ENCODE peak calls at places on chromosome 13, in five cellular contexts. N, S, P, B and O are unnamed samples. For H3K27me3, the result is how much of the 10 kb centered on the place peaks cover.

GRCh38 chr13:40059540-40060232 is 404.2 kb downstream of the COG6 start:
- DNase-seq in S (no peak), P (no peak), B (no peak), N (no peak), O (no peak)

GRCh38 chr13:97329331-97329730 is 104.6 kb upstream of the RAP2A start:
- DNase-seq in S (no peak), B (no peak), P (no peak), N (no peak), O (no peak)

GRCh38 chr13:112204376-112204775 is 137.4 kb downstream of the SOX1 start:
- DNase-seq in P (no peak), S (no peak), B (no peak), N (no peak), O (no peak)

GRCh38 chr13:52711277-52711676 is 28.3 kb downstream of the CNMD start:
- DNase-seq in B (no peak), S (no peak), N (no peak), P (no peak), O (no peak)

GRCh38 chr13:97423300-97424045 is 10.5 kb upstream of the RAP2A start:
- DNase-seq in N (no peak), S (no peak), P (no peak), B (no peak), O (no peak)

GRCh38 chr13:48291730-48292129 is 11.8 kb upstream of the RB1 start:
- DNase-seq in N (no peak), S (no peak), P (no peak), B (no peak), O (no peak)

GRCh38 chr13:65913173-65913572 is 1317.0 kb downstream of the PCDH9 start:
- DNase-seq in S (no peak), N (no peak), B (no peak), P (no peak), O (no peak)

GRCh38 chr13:107962209-107962608 is 253.1 kb downstream of the LIG4 start:
- DNase-seq in P (no peak), N (no peak), B (no peak), S (no peak), O (no peak)

GRCh38 chr13:45512148-45512498 is 47.4 kb downstream of the COG3 start:
- DNase-seq in N (no peak), B (no peak), S (no peak), P (no peak), O (no peak)

GRCh38 chr13:34467450-34468083 is 474.5 kb upstream of the NBEA start:
- DNase-seq in P (no peak), N (no peak), B (no peak), S (no peak), O (no peak)

GRCh38 chr13:23610187-23610576 is 40.0 kb downstream of the TNFRSF19 start:
- DNase-seq in B (no peak), S (peak), N (no peak), P (peak), O (no peak)

GRCh38 chr13:109610517-109610916 is 175.9 kb downstream of the IRS2 start:
- DNase-seq in P (peak), B (no peak), N (peak), S (peak), O (peak)

GRCh38 chr13:22271963-22272362 is 601.1 kb downstream of the FGF9 start:
- DNase-seq in P (no peak), N (no peak), B (no peak), S (no peak), O (no peak)
- H3K27me3 ChIP-seq in P (under half), N (under half), B (under half), S (under half), O (under half)

GRCh38 chr13:30805132-30805537 is 69.8 kb downstream of the ALOX5AP start:
- DNase-seq in B (no peak), N (no peak), P (no peak), S (no peak), O (no peak)

GRCh38 chr13:30803791-30804190 is 68.4 kb downstream of the ALOX5AP start:
- DNase-seq in N (no peak), P (no peak), B (no peak), S (no peak), O (no peak)

GRCh38 chr13:30802501-30802900 is 67.2 kb downstream of the ALOX5AP start:
- DNase-seq in B (no peak), P (no peak), N (no peak), S (no peak), O (no peak)

GRCh38 chr13:30804474-30804873 is 69.1 kb downstream of the ALOX5AP start:
- DNase-seq in B (no peak), N (no peak), S (no peak), P (no peak), O (no peak)

DNA sequence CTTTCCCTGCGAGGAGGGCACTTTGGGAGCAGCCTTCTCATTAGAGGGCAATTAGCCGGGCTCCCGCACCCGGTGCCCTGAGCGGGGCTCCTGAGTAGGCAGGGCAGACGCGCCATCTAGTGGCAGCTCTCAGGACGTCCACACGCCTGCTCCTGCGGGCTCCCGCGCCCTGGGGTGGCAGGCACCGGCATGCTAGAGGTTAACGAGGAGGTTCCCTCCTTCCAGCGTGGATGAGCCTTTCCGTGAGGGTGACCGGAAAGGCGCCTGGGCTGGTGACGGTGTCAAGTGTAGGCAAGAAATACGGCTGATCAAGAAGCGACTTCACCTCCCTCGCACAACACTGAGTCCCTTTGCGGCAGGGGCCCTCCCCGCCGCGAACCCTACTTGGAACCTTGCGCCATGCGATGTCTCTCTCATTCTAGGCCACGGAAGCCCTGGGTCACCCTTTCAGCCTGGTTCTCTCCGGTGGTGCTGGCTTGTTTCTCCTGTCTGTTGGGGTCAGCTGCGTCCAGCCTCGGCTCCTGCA is 67.7 kb downstream of the ALOX5AP start:
- DNase-seq in B (peak), N (peak), P (peak), S (peak), O (peak)
- H3K4me3 ChIP-seq in B (peak), N (no peak), P (peak), S (peak), O (peak)

GRCh38 chr13:21081926-21082325 is 20.5 kb upstream of the LATS2 start:
- DNase-seq in S (no peak), B (no peak), P (no peak), N (no peak), O (no peak)

GRCh38 chr13:21079206-21079605 is 17.8 kb upstream of the LATS2 start:
- DNase-seq in P (no peak), S (no peak), B (no peak), N (no peak), O (no peak)

GRCh38 chr13:21078501-21078900 is 17.1 kb upstream of the LATS2 start:
- DNase-seq in P (no peak), S (no peak), N (no peak), B (no peak), O (no peak)

GRCh38 chr13:21077360-21078353 is 16.3 kb upstream of the LATS2 start:
- DNase-seq in S (no peak), P (no peak), N (no peak), B (no peak), O (no peak)

DNA sequence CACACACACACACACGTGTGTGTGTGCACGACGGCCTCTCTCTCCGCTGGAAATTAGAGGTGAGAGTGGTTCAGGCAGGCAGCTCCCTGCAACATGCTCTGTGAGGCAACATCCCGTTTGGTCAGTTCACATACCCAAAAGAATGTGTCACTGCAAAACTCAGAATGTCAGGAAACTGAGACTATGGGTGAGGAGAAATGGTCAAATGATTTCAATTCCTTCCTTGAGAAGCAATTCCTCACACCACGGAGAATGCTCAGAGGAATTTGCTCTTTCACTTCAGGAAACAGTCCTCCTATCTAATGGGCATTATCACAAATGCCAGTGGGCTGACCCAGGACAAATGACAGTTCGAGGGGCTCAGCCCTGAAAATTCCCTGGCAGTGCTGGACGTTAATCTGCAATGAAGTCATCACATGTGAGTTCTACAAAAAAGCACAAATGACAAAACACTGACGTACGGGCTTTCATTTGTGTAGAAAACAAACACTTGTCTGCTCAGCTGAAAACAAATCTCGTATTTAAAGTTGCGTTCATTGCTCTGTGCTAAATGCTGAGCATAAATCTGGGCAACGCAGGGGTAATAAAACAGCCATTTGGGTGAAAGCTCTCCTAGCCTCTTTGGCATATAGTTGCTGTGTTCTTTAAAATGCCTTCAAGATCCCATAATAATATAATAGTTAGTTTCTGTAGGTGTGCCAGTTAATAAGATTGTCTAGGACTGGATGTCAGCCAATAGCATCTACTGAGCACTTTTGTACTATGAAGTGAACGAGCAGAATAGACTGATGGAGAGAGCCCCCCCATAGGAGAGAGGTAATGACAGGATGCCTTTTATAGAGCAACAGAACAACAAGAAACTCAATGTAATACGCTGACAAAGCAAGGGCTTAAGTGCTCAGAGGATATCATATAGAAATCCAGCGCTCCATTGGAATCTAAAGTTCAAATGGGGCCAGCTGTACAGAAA is 18.7 kb upstream of the LATS2 start:
- DNase-seq in S (no peak), P (no peak), B (no peak), N (no peak), O (no peak)
- H3K27ac ChIP-seq in S (peak), P (no peak), B (peak), N (no peak), O (no peak)

DNA sequence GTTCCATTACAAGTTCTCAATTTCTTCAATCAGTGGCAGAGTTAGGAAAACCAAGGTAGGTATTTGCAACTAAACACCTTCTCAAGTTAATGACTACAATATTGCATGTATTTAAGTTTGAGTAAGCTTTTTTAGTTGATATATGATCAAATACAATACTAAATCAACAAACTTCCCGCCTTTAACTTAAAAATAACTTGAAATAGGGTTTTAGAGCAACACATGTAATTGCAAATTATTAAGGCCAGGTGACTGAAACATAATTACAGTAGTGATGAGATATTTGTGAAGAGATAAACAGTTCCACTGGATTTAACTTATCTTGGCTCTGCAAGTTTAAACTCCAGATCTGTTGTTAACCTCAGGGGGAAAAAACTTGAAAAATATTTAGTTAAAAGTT is 3.8 kb downstream of the DACH1 start:
- DNase-seq in N (no peak), S (no peak), B (no peak), P (no peak), O (no peak)
- H3K27me3 ChIP-seq in N (under half), S (under half), B (under half), P (under half), O (under half)

GRCh38 chr13:43232866-43233265 is 209.5 kb downstream of the DNAJC15 start:
- DNase-seq in N (no peak), B (no peak), S (no peak), P (no peak), O (no peak)
- H3K4me3 ChIP-seq in N (no peak), B (no peak), S (no peak), P (no peak), O (no peak)

DNA sequence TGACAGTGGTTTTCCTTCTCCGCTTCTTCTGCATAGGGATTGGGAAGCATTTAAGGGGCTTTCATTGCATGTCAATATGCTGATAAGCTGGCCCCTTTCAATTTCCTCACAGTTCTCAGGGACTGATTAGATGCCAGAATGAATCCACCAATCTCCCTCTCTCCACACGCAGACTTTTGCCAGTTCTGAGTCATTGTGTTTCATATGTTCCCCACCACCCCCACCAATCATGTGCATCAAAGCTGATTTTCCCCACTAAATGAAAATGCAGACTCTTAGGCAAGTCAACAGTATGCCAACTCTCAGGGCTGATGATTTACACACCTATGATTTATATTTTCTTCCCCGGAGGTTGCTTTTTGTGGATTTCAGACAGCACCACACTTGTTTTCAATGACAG is 47.8 kb upstream of the C13orf42 start:
- DNase-seq in P (no peak), S (no peak), B (no peak), N (no peak), O (no peak)
- H3K27ac ChIP-seq in P (no peak), S (no peak), B (no peak), N (no peak), O (no peak)

GRCh38 chr13:41809962-41810361 is 150.9 kb downstream of the VWA8 start:
- DNase-seq in B (no peak), N (no peak), P (no peak), S (no peak), O (no peak)
- H3K27me3 ChIP-seq in B (under half), N (under half), P (under half), S (under half), O (under half)